ENCODE peak calls at places on chromosomes 2 and 18, in ten cellular contexts. C, M, F, X, Q, N, O, V, J and I are unnamed samples.
A peak's percentile ranks its signal among the peaks of the same experiment; 100 is the strongest.

GRCh38 chr2:13550832-13551231 is 834.1 kb downstream of the TRIB2 start:
- DNase-seq in C (no peak), M (no peak), F (no peak), X (no peak), Q (no peak), N (no peak), O (no peak), V (peak; percentile 48), J (no peak), I (no peak)

GRCh38 chr2:67854103-67854502 is 208.7 kb downstream of the C1D start:
- DNase-seq in C (no peak), M (no peak), F (no peak), X (no peak), Q (no peak), N (no peak), O (no peak), V (no peak), J (no peak), I (no peak)

GRCh38 chr2:122148128-122148792 is 392.8 kb downstream of the TSN start:
- DNase-seq in C (no peak), M (no peak), F (no peak), X (no peak), Q (no peak), N (no peak), O (no peak), V (no peak), J (no peak), I (no peak)

GRCh38 chr2:96882906-96883305 is 13.0 kb upstream of the SEMA4C start:
- DNase-seq in C (no peak), M (no peak), F (no peak), X (no peak), Q (no peak), N (no peak), O (no peak), V (no peak), J (no peak), I (no peak)

GRCh38 chr2:54275541-54275940 is 19.5 kb upstream of the TSPYL6 start:
- DNase-seq in C (no peak), M (no peak), F (no peak), X (no peak), Q (no peak), N (no peak), O (no peak), V (no peak), J (no peak), I (no peak)

GRCh38 chr2:113818382-113818951 is 62.0 kb upstream of the SLC35F5 start:
- DNase-seq in C (peak; percentile 76), M (no peak), F (peak; percentile 18), X (peak; percentile 69), Q (peak; percentile 31), N (peak; percentile 60), O (peak; percentile 100), V (peak; percentile 96), J (peak; percentile 72), I (peak; percentile 84)

GRCh38 chr2:115094441-115094840 is 652.0 kb downstream of the DPP10 start:
- DNase-seq in C (no peak), M (no peak), F (no peak), X (no peak), Q (no peak), N (no peak), O (no peak), V (no peak), J (no peak), I (no peak)

GRCh38 chr2:229416116-229416694 is 145.1 kb upstream of the PID1 start:
- DNase-seq in C (no peak), M (peak; percentile 81), F (peak; percentile 65), X (no peak), Q (no peak), N (no peak), O (peak; percentile 47), V (peak; percentile 95), J (peak; percentile 38), I (no peak)

GRCh38 chr2:233857511-233858118 is 3.3 kb upstream of the HJURP start:
- DNase-seq in C (peak; percentile 61), M (no peak), F (no peak), X (peak; percentile 41), Q (peak; percentile 64), N (peak; percentile 69), O (no peak), V (no peak), J (peak; percentile 72), I (peak; percentile 91)

DNA sequence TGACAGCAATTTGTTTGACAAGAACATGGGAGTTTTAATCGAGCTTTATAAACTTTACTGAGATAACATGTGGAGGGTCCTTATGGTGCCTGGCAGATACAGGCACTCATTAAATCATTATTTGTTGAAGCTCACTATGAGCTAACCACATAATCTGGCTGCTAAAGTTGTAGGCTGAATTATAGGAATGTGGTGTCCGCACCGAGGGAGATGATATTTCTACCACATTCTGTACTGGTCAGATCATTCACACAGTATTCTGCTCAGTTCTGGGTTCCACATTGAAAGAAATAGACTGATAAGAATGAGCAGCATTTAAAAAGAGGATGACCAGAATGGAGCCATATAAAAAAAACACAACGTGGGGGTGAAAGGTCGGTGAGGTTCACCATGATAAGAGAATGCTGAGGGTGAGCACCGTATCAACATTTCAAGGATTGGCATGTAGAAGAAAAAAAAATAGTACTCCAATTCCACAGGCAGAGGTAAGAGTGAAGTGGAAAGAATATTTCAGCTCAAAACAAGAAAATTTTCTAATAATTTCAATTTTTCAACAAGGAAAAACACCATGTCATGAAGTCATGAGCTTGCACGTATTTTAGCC is 54.4 kb downstream of the TMEFF2 start:
- DNase-seq in C (no peak), M (no peak), F (no peak), X (no peak), Q (no peak), N (no peak), O (no peak), V (no peak), J (no peak), I (no peak)
- H3K27ac ChIP-seq in C (no peak overlapping the region), M (no peak overlapping the region), F (no peak overlapping the region), X (no peak overlapping the region), Q (no peak overlapping the region), N (no peak overlapping the region), O (no peak overlapping the region), V (no peak overlapping the region), J (no peak overlapping the region), I (no peak overlapping the region)

GRCh38 chr2:47888581-47889280 is 17.6 kb downstream of the FBXO11 start:
- DNase-seq in C (no peak), M (no peak), F (no peak), X (no peak), Q (no peak), N (no peak), O (peak; percentile 64), V (peak; percentile 62), J (no peak), I (no peak)

GRCh38 chr2:47890711-47891368 is 15.5 kb downstream of the FBXO11 start:
- DNase-seq in C (no peak), M (no peak), F (no peak), X (no peak), Q (no peak), N (no peak), O (no peak), V (peak; percentile 43), J (no peak), I (no peak)

GRCh38 chr2:47893771-47894170 is 12.5 kb downstream of the FBXO11 start:
- DNase-seq in C (no peak), M (no peak), F (no peak), X (no peak), Q (no peak), N (no peak), O (no peak), V (no peak), J (no peak), I (no peak)

GRCh38 chr2:47891369-47892337 is 14.6 kb downstream of the FBXO11 start:
- DNase-seq in C (no peak), M (no peak), F (no peak), X (no peak), Q (no peak), N (no peak), O (peak; percentile 70), V (peak; percentile 77), J (no peak), I (no peak)

GRCh38 chr2:47892338-47892730 is 14.0 kb downstream of the FBXO11 start:
- DNase-seq in C (no peak), M (no peak), F (no peak), X (no peak), Q (no peak), N (no peak), O (no peak), V (no peak), J (no peak), I (no peak)
- H3K4me3 ChIP-seq in C (no peak overlapping the region), M (no peak overlapping the region), F (no peak overlapping the region), X (no peak overlapping the region), Q (no peak overlapping the region), N (no peak overlapping the region), O (no peak overlapping the region), V (no peak overlapping the region), J (no peak overlapping the region), I (no peak overlapping the region)

GRCh38 chr2:85504434-85505261 is 34.3 kb upstream of the MAT2A start:
- DNase-seq in C (peak; percentile 67), M (peak; percentile 51), F (no peak), X (no peak), Q (peak; percentile 57), N (peak; percentile 59), O (peak; percentile 97), V (peak; percentile 91), J (peak; percentile 26), I (no peak)

GRCh38 chr2:85505551-85506238 is 33.3 kb upstream of the MAT2A start:
- DNase-seq in C (no peak), M (no peak), F (no peak), X (no peak), Q (no peak), N (no peak), O (no peak), V (no peak), J (no peak), I (no peak)

GRCh38 chr2:85503168-85503610 is 35.8 kb upstream of the MAT2A start:
- DNase-seq in C (peak; percentile 33), M (no peak), F (no peak), X (no peak), Q (peak; percentile 97), N (no peak), O (no peak), V (no peak), J (peak; percentile 38), I (no peak)

GRCh38 chr2:85503611-85504433 is 35.1 kb upstream of the MAT2A start:
- DNase-seq in C (no peak), M (no peak), F (no peak), X (no peak), Q (no peak), N (no peak), O (peak; percentile 39), V (peak; percentile 68), J (no peak), I (no peak)

DNA sequence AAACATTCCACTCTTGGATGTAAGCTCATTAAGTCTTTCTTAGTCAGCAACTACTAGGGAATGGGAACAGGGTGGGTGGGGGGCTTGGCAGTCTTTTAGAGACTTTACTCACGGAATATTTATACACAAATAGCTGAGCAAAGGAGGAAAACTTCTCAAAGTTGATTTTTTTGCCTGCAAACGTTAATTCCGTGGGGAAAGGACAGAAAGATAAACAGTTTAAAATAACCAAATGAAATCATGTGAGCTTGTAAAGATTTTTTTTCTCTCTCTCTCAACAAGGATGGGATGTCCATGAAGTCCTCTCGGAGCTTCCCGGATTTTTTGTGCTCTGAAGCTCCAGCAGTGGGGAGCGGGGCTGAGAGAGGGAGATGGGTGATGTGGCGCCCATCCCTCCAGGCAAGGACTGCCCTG is 32.2 kb upstream of the MAT2A start:
- DNase-seq in C (no peak), M (no peak), F (no peak), X (no peak), Q (no peak), N (no peak), O (peak; percentile 92), V (peak; percentile 80), J (no peak), I (no peak)
- H3K4me1 ChIP-seq in C (peaks cover 55% of the 10 kb centered on the region), M (peaks cover 44% of the 10 kb centered on the region), F (peaks cover 46% of the 10 kb centered on the region), X (no peaks in the 10 kb centered on the region), Q (peaks cover 4% of the 10 kb centered on the region), N (peaks cover 45% of the 10 kb centered on the region), O (peaks cover 28% of the 10 kb centered on the region), V (peaks cover 27% of the 10 kb centered on the region), J (peaks cover 31% of the 10 kb centered on the region), I (no peaks in the 10 kb centered on the region)

GRCh38 chr18:55449412-55450140 is 138.4 kb downstream of the TCF4 start:
- DNase-seq in C (no peak), M (no peak), F (no peak), X (no peak), Q (no peak), N (no peak), O (no peak), V (no peak), J (no peak), I (no peak)
- H3K27ac ChIP-seq in C (no peak overlapping the region), M (no peak overlapping the region), F (no peak overlapping the region), X (no peak overlapping the region), Q (no peak overlapping the region), N (no peak overlapping the region), O (no peak overlapping the region), V (no peak overlapping the region), J (no peak overlapping the region), I (no peak overlapping the region)